ENCODE peak calls at places on chromosomes 2 and 18, in ten cellular contexts. One of them, this sample, is unnamed.

GRCh38 chr18:63476666-63477065 is at the start of gene SERPINB5:
- DNase-seq in A549: no peak
- DNase-seq in AG09319: no peak
- DNase-seq in dorsolateral prefrontal cortex: no peak
- DNase-seq in WTC11: peak
- DNase-seq in colonic mucosa: peak
- DNase-seq in suprapubic skin: no peak
- DNase-seq in HepG2: no peak
- DNase-seq in psoas muscle: no peak
- DNase-seq in cardiac fibroblast: no peak
- DNase-seq in this sample: no peak

GRCh38 chr2:205612661-205613060 is 69.6 kb upstream of the NRP2 start:
- DNase-seq in cardiac fibroblast: no peak
- DNase-seq in suprapubic skin: no peak
- DNase-seq in WTC11: no peak
- DNase-seq in HepG2: no peak
- DNase-seq in colonic mucosa: no peak
- DNase-seq in AG09319: no peak
- DNase-seq in A549: no peak
- DNase-seq in psoas muscle: no peak
- DNase-seq in dorsolateral prefrontal cortex: no peak
- DNase-seq in this sample: no peak

GRCh38 chr2:24576617-24577016 is 85.6 kb downstream of the NCOA1 start:
- DNase-seq in suprapubic skin: no peak
- DNase-seq in psoas muscle: no peak
- DNase-seq in dorsolateral prefrontal cortex: no peak
- DNase-seq in HepG2: no peak
- DNase-seq in cardiac fibroblast: no peak
- DNase-seq in AG09319: no peak
- DNase-seq in WTC11: no peak
- DNase-seq in A549: no peak
- DNase-seq in colonic mucosa: no peak
- DNase-seq in this sample: no peak

GRCh38 chr2:10413488-10413887 is 34.6 kb downstream of the ODC1 start:
- DNase-seq in HepG2: no peak
- DNase-seq in cardiac fibroblast: no peak
- DNase-seq in dorsolateral prefrontal cortex: no peak
- DNase-seq in AG09319: no peak
- DNase-seq in colonic mucosa: no peak
- DNase-seq in suprapubic skin: no peak
- DNase-seq in psoas muscle: no peak
- DNase-seq in WTC11: no peak
- DNase-seq in A549: no peak
- DNase-seq in this sample: no peak

GRCh38 chr2:207502799-207503198 is 27.0 kb upstream of the CREB1 start:
- DNase-seq in WTC11: no peak
- DNase-seq in suprapubic skin: no peak
- DNase-seq in colonic mucosa: no peak
- DNase-seq in HepG2: no peak
- DNase-seq in dorsolateral prefrontal cortex: no peak
- DNase-seq in cardiac fibroblast: no peak
- DNase-seq in psoas muscle: no peak
- DNase-seq in A549: no peak
- DNase-seq in AG09319: no peak
- DNase-seq in this sample: no peak

GRCh38 chr2:60553496-60553991 is at the start of gene BCL11A:
- DNase-seq in psoas muscle: peak
- DNase-seq in suprapubic skin: peak
- DNase-seq in cardiac fibroblast: peak
- DNase-seq in HepG2: peak
- DNase-seq in AG09319: no peak
- DNase-seq in WTC11: peak
- DNase-seq in A549: peak
- DNase-seq in colonic mucosa: peak
- DNase-seq in dorsolateral prefrontal cortex: no peak
- DNase-seq in this sample: peak

GRCh38 chr2:68089961-68090360 is 27.2 kb upstream of the C1D start:
- DNase-seq in suprapubic skin: no peak
- DNase-seq in WTC11: no peak
- DNase-seq in dorsolateral prefrontal cortex: no peak
- DNase-seq in AG09319: no peak
- DNase-seq in psoas muscle: no peak
- DNase-seq in HepG2: no peak
- DNase-seq in A549: no peak
- DNase-seq in colonic mucosa: no peak
- DNase-seq in cardiac fibroblast: no peak
- DNase-seq in this sample: no peak

GRCh38 chr2:177989029-177989885 is 83.3 kb downstream of the PDE11A start:
- DNase-seq in dorsolateral prefrontal cortex: no peak
- DNase-seq in WTC11: no peak
- DNase-seq in A549: peak
- DNase-seq in HepG2: no peak
- DNase-seq in AG09319: no peak
- DNase-seq in psoas muscle: no peak
- DNase-seq in suprapubic skin: no peak
- DNase-seq in cardiac fibroblast: no peak
- DNase-seq in colonic mucosa: no peak
- DNase-seq in this sample: peak

GRCh38 chr2:209239585-209239938 is 184.3 kb upstream of the MAP2 start:
- DNase-seq in dorsolateral prefrontal cortex: no peak
- DNase-seq in colonic mucosa: no peak
- DNase-seq in psoas muscle: no peak
- DNase-seq in A549: no peak
- DNase-seq in suprapubic skin: no peak
- DNase-seq in HepG2: no peak
- DNase-seq in cardiac fibroblast: no peak
- DNase-seq in AG09319: no peak
- DNase-seq in WTC11: no peak
- DNase-seq in this sample: no peak

GRCh38 chr2:165877565-165878550 is 75.7 kb downstream of the TTC21B start:
- DNase-seq in HepG2: no peak
- DNase-seq in WTC11: no peak
- DNase-seq in A549: no peak
- DNase-seq in dorsolateral prefrontal cortex: no peak
- DNase-seq in colonic mucosa: no peak
- DNase-seq in cardiac fibroblast: peak
- DNase-seq in AG09319: peak
- DNase-seq in suprapubic skin: no peak
- DNase-seq in psoas muscle: no peak
- DNase-seq in this sample: peak

GRCh38 chr2:143575340-143575739 is 446.1 kb downstream of the ARHGAP15 start:
- DNase-seq in psoas muscle: no peak
- DNase-seq in WTC11: peak
- DNase-seq in AG09319: no peak
- DNase-seq in dorsolateral prefrontal cortex: no peak
- DNase-seq in A549: no peak
- DNase-seq in colonic mucosa: no peak
- DNase-seq in suprapubic skin: no peak
- DNase-seq in cardiac fibroblast: peak
- DNase-seq in HepG2: no peak
- DNase-seq in this sample: no peak

GRCh38 chr2:45930396-45930792 is 278.9 kb downstream of the PRKCE start:
- DNase-seq in psoas muscle: no peak
- DNase-seq in cardiac fibroblast: peak
- DNase-seq in dorsolateral prefrontal cortex: no peak
- DNase-seq in HepG2: no peak
- DNase-seq in WTC11: no peak
- DNase-seq in AG09319: no peak
- DNase-seq in A549: no peak
- DNase-seq in colonic mucosa: no peak
- DNase-seq in suprapubic skin: no peak
- DNase-seq in this sample: peak

GRCh38 chr2:176729706-176730569 is 460.7 kb downstream of the MTX2 start:
- DNase-seq in cardiac fibroblast: peak
- DNase-seq in HepG2: no peak
- DNase-seq in AG09319: no peak
- DNase-seq in psoas muscle: no peak
- DNase-seq in suprapubic skin: no peak
- DNase-seq in dorsolateral prefrontal cortex: no peak
- DNase-seq in WTC11: no peak
- DNase-seq in A549: no peak
- DNase-seq in colonic mucosa: no peak
- DNase-seq in this sample: peak

GRCh38 chr18:79883461-79884295 is 67.8 kb downstream of the SLC66A2 start:
- DNase-seq in colonic mucosa: no peak
- DNase-seq in AG09319: no peak
- DNase-seq in A549: no peak
- DNase-seq in HepG2: no peak
- DNase-seq in psoas muscle: no peak
- DNase-seq in suprapubic skin: peak
- DNase-seq in cardiac fibroblast: no peak
- DNase-seq in dorsolateral prefrontal cortex: no peak
- DNase-seq in WTC11: no peak
- DNase-seq in this sample: no peak

GRCh38 chr18:12531747-12532146 is 124.0 kb downstream of the PRELID3A start:
- DNase-seq in colonic mucosa: no peak
- DNase-seq in HepG2: no peak
- DNase-seq in WTC11: no peak
- DNase-seq in suprapubic skin: no peak
- DNase-seq in AG09319: no peak
- DNase-seq in psoas muscle: no peak
- DNase-seq in dorsolateral prefrontal cortex: no peak
- DNase-seq in A549: no peak
- DNase-seq in cardiac fibroblast: no peak
- DNase-seq in this sample: peak

GRCh38 chr2:113128386-113128664 is 927 bp downstream of the IL1RN start:
- DNase-seq in AG09319: no peak
- DNase-seq in A549: no peak
- DNase-seq in colonic mucosa: no peak
- DNase-seq in suprapubic skin: no peak
- DNase-seq in cardiac fibroblast: no peak
- DNase-seq in dorsolateral prefrontal cortex: no peak
- DNase-seq in WTC11: no peak
- DNase-seq in psoas muscle: no peak
- DNase-seq in HepG2: no peak
- DNase-seq in this sample: no peak

GRCh38 chr2:175001546-175001945 is 3.6 kb downstream of the CHN1 start:
- DNase-seq in cardiac fibroblast: no peak
- DNase-seq in A549: no peak
- DNase-seq in AG09319: no peak
- DNase-seq in suprapubic skin: no peak
- DNase-seq in WTC11: no peak
- DNase-seq in colonic mucosa: no peak
- DNase-seq in dorsolateral prefrontal cortex: no peak
- DNase-seq in psoas muscle: no peak
- DNase-seq in HepG2: no peak
- DNase-seq in this sample: no peak

GRCh38 chr18:475202-475624 is 25.3 kb downstream of the COLEC12 start:
- DNase-seq in colonic mucosa: no peak
- DNase-seq in A549: no peak
- DNase-seq in dorsolateral prefrontal cortex: no peak
- DNase-seq in WTC11: peak
- DNase-seq in AG09319: no peak
- DNase-seq in suprapubic skin: no peak
- DNase-seq in cardiac fibroblast: peak
- DNase-seq in psoas muscle: no peak
- DNase-seq in HepG2: peak
- DNase-seq in this sample: peak

GRCh38 chr2:234747833-234748559 is 203.8 kb upstream of the SH3BP4 start:
- DNase-seq in psoas muscle: no peak
- DNase-seq in WTC11: no peak
- DNase-seq in suprapubic skin: no peak
- DNase-seq in colonic mucosa: no peak
- DNase-seq in HepG2: no peak
- DNase-seq in dorsolateral prefrontal cortex: no peak
- DNase-seq in A549: no peak
- DNase-seq in cardiac fibroblast: no peak
- DNase-seq in AG09319: no peak
- DNase-seq in this sample: no peak
- TF ChIP-seq CTCF in psoas muscle: no peak
- TF ChIP-seq CTCF in WTC11: no peak
- TF ChIP-seq CTCF in suprapubic skin: no peak
- TF ChIP-seq CTCF in colonic mucosa: no peak
- TF ChIP-seq CTCF in HepG2: no peak
- TF ChIP-seq CTCF in dorsolateral prefrontal cortex: no peak
- TF ChIP-seq CTCF in A549: no peak
- TF ChIP-seq CTCF in cardiac fibroblast: no peak
- TF ChIP-seq CTCF in AG09319: no peak
- TF ChIP-seq CTCF in this sample: no peak

GRCh38 chr2:187174582-187174981 is 273.5 kb downstream of the CALCRL start:
- DNase-seq in suprapubic skin: no peak
- DNase-seq in WTC11: no peak
- DNase-seq in dorsolateral prefrontal cortex: no peak
- DNase-seq in AG09319: no peak
- DNase-seq in A549: peak
- DNase-seq in psoas muscle: no peak
- DNase-seq in colonic mucosa: no peak
- DNase-seq in HepG2: peak
- DNase-seq in cardiac fibroblast: peak
- DNase-seq in this sample: no peak
- TF ChIP-seq CTCF in suprapubic skin: no peak
- TF ChIP-seq CTCF in WTC11: peak
- TF ChIP-seq CTCF in dorsolateral prefrontal cortex: no peak
- TF ChIP-seq CTCF in AG09319: peak
- TF ChIP-seq CTCF in A549: peak
- TF ChIP-seq CTCF in psoas muscle: peak
- TF ChIP-seq CTCF in colonic mucosa: no peak
- TF ChIP-seq CTCF in HepG2: peak
- TF ChIP-seq CTCF in cardiac fibroblast: peak
- TF ChIP-seq CTCF in this sample: peak

DNA sequence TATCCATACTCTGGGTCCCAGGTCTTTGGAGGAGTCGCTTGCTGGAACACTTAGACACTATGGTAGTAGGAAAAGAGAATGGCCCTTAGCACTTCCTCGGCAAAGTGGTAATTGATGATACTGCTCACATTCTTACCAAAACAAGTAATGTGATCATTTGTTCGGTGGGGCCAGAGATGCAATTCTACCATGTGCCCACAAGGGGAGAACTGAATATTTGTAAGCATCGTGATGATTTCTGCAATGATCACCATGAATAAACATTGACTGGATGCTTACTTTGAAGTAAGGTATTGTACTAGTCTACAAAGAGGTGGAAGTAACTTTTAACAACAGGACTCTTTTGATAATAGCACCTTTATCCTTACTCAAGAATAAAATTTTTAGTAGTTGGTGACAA is 109.7 kb downstream of the CD8B2 start:
- DNase-seq in AG09319: no peak
- DNase-seq in psoas muscle: no peak
- DNase-seq in cardiac fibroblast: no peak
- DNase-seq in A549: peak
- DNase-seq in HepG2: peak
- DNase-seq in colonic mucosa: no peak
- DNase-seq in suprapubic skin: no peak
- DNase-seq in WTC11: no peak
- DNase-seq in dorsolateral prefrontal cortex: no peak
- DNase-seq in this sample: no peak
- TF ChIP-seq CTCF in AG09319: peak
- TF ChIP-seq CTCF in psoas muscle: no peak
- TF ChIP-seq CTCF in cardiac fibroblast: peak
- TF ChIP-seq CTCF in A549: peak
- TF ChIP-seq CTCF in HepG2: no peak
- TF ChIP-seq CTCF in colonic mucosa: peak
- TF ChIP-seq CTCF in suprapubic skin: peak
- TF ChIP-seq CTCF in WTC11: peak
- TF ChIP-seq CTCF in dorsolateral prefrontal cortex: peak
- TF ChIP-seq CTCF in this sample: peak

GRCh38 chr2:54166121-54166773 is 50.8 kb downstream of the ACYP2 start:
- DNase-seq in psoas muscle: no peak
- DNase-seq in colonic mucosa: no peak
- DNase-seq in cardiac fibroblast: no peak
- DNase-seq in dorsolateral prefrontal cortex: no peak
- DNase-seq in HepG2: no peak
- DNase-seq in WTC11: no peak
- DNase-seq in AG09319: no peak
- DNase-seq in A549: no peak
- DNase-seq in suprapubic skin: no peak
- DNase-seq in this sample: no peak
- TF ChIP-seq CTCF in psoas muscle: no peak
- TF ChIP-seq CTCF in colonic mucosa: no peak
- TF ChIP-seq CTCF in cardiac fibroblast: no peak
- TF ChIP-seq CTCF in dorsolateral prefrontal cortex: no peak
- TF ChIP-seq CTCF in HepG2: no peak
- TF ChIP-seq CTCF in WTC11: no peak
- TF ChIP-seq CTCF in AG09319: no peak
- TF ChIP-seq CTCF in A549: no peak
- TF ChIP-seq CTCF in suprapubic skin: no peak
- TF ChIP-seq CTCF in this sample: no peak